ENCODE peak calls at places on chromosomes 7 and 10, in nine cellular contexts. L is astrocyte, B is T-helper 1 cell, G is SHP77, A is breast epithelium, K is Karpas-422, F is NCI-H1694 treated with DMSO at 0.1 percent for 48 hours, Z is T-helper 9 cell, D is EL. Y is an unnamed sample.

GRCh38 chr7:107152011-107152410 is 16.8 kb upstream of the HBP1 start:
- DNase-seq in L (peak; percentile 54), B (no peak), G (no peak), A (no peak), K (no peak), F (no peak), Z (no peak), D (peak; percentile 58), Y (no peak)

GRCh38 chr7:23277359-23277989 is 21.7 kb upstream of the MALSU1 start:
- DNase-seq in L (peak; percentile 43), B (no peak), G (peak; percentile 83), A (no peak), K (peak; percentile 91), F (peak; percentile 73), Z (no peak), D (peak; percentile 71), Y (no peak)

GRCh38 chr10:44864042-44864436 is 47.1 kb upstream of the TMEM72 start:
- DNase-seq in L (no peak), B (no peak), G (no peak), A (peak; percentile 45), K (no peak), F (peak; percentile 30), Z (no peak), D (no peak), Y (no peak)

GRCh38 chr10:127875916-127876315 is 16.8 kb downstream of the CLRN3 start:
- DNase-seq in L (no peak), B (no peak), G (no peak), A (no peak), K (no peak), F (no peak), Z (no peak), D (no peak), Y (no peak)

GRCh38 chr10:49161411-49161997 is 26.7 kb downstream of the TMEM273 start:
- DNase-seq in L (peak; percentile 54), B (no peak), G (no peak), A (no peak), K (peak; percentile 53), F (no peak), Z (no peak), D (peak; percentile 55), Y (no peak)

GRCh38 chr10:110556993-110557601 is 10.4 kb upstream of the SMC3 start:
- DNase-seq in L (peak; percentile 26), B (peak; percentile 38), G (no peak), A (no peak), K (peak; percentile 91), F (peak; percentile 16), Z (peak; percentile 51), D (peak; percentile 61), Y (no peak)

GRCh38 chr10:98539578-98539977 is 92.8 kb upstream of the HPS1 start:
- DNase-seq in L (no peak), B (no peak), G (no peak), A (no peak), K (no peak), F (no peak), Z (no peak), D (no peak), Y (no peak)

GRCh38 chr10:22853906-22854447 is 73.9 kb upstream of the ARMC3 start:
- DNase-seq in L (peak; percentile 98), B (no peak), G (no peak), A (no peak), K (no peak), F (no peak), Z (no peak), D (no peak), Y (no peak)

GRCh38 chr10:118332247-118332646 is 9.9 kb downstream of the FAM204A start:
- DNase-seq in L (no peak), B (no peak), G (no peak), A (no peak), K (no peak), F (no peak), Z (no peak), D (no peak), Y (no peak)

GRCh38 chr10:191703-192518 is 56.7 kb downstream of the ZMYND11 start:
- DNase-seq in L (peak; percentile 86), B (no peak), G (no peak), A (no peak), K (no peak), F (no peak), Z (no peak), D (peak; percentile 41), Y (no peak)

GRCh38 chr10:104735036-104735435 is 93.9 kb downstream of the SORCS3 start:
- DNase-seq in L (no peak), B (no peak), G (no peak), A (no peak), K (no peak), F (no peak), Z (no peak), D (no peak), Y (no peak)

GRCh38 chr7:92133737-92134270 is 473 bp downstream of the CYP51A1 start:
- DNase-seq in L (peak; percentile 46), B (peak; percentile 51), G (peak; percentile 64), A (peak; percentile 47), K (peak; percentile 84), F (peak; percentile 65), Z (peak; percentile 53), D (peak; percentile 68), Y (peak; percentile 68)

Y was measured in activated B cell treated with CpG ODN at 0.5 μM for 24 hours.